ENCODE peak calls at places on chromosomes 3 and 15, in four cellular contexts. J is WTC11, R is HepG2, V is HEK293T. Z is an unnamed sample.

GRCh38 chr15:92521624-92522008 is 127.9 kb downstream of the ST8SIA2 start:
- DNase-seq in J (peak), R (peak), V (peak), Z (peak)

GRCh38 chr3:101695779-101696372 is 9.4 kb upstream of the RPL24 start:
- DNase-seq in J (no peak), R (peak), V (peak), Z (peak)

GRCh38 chr3:126934149-126934548 is 48.8 kb upstream of the PLXNA1 start:
- DNase-seq in J (no peak), R (no peak), V (no peak), Z (no peak)

GRCh38 chr15:73710321-73710720 is 26.1 kb downstream of the CD276 start:
- DNase-seq in J (no peak), R (no peak), V (no peak), Z (no peak)

GRCh38 chr15:27743078-27743477 is 356.0 kb downstream of the OCA2 start:
- DNase-seq in J (no peak), R (no peak), V (no peak), Z (no peak)

GRCh38 chr3:50675179-50676030 is 678 bp downstream of the DOCK3 start:
- DNase-seq in J (peak), R (no peak), V (peak), Z (peak)

GRCh38 chr3:157115069-157116006 is 44.6 kb downstream of the CCNL1 start:
- DNase-seq in J (no peak), R (no peak), V (no peak), Z (peak)

GRCh38 chr15:80951941-80952340 is 37.7 kb downstream of the MESD start:
- DNase-seq in J (no peak), R (no peak), V (no peak), Z (no peak)

GRCh38 chr15:42401544-42402478 is 42.5 kb downstream of the CAPN3 start:
- DNase-seq in J (no peak), R (no peak), V (no peak), Z (peak)

GRCh38 chr3:32334675-32335074 is 57.0 kb upstream of the CMTM7 start:
- DNase-seq in J (peak), R (no peak), V (peak), Z (peak)

GRCh38 chr3:186361612-186362408 is at the start of gene DGKG:
- DNase-seq in J (peak), R (no peak), V (peak), Z (no peak)
- TF ChIP-seq ELF4 in J (no peak), R (no peak), V (no peak), Z (no peak)

GRCh38 chr3:61964566-61964965 is 403.2 kb downstream of the PTPRG start:
- DNase-seq in J (no peak), R (no peak), V (no peak), Z (no peak)
- TF ChIP-seq ELF4 in J (no peak), R (no peak), V (no peak), Z (no peak)

DNA sequence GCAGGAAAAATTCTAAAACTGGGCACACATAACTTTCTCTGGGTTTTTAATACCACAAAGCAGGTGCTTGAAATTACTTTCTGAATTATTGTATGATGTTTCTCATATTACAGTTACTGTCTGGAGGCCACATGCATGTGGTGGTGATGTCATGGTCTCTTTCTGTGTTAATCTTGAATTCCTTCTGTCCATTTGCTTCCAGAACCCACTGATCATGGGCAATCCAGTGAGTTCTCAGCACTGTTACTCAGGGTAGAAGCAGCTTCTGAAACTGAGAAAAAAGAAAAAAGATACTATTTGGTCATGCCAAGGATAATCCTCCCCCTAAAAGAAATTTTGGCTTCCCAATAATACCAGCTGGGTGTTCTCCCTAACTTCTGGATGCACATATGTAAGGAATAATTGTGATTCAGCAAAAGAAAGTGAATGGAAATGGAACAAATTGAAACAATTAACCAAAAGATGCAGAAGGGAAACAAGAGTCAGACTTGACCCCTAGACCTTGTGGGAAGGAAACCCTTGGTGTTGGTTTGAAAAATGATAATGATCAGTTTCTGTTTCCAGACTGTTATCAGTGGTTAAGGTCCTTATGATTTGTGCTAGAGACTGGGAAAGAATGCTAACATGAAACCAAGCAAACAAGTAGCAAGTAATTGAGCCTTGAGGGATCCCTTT is 92.3 kb downstream of the RBMS3 start:
- DNase-seq in J (no peak), R (no peak), V (no peak), Z (no peak)
- TF ChIP-seq ELF4 in J (no peak), R (no peak), V (no peak), Z (no peak)

GRCh38 chr3:52694528-52695189 is 8.8 kb downstream of the GNL3 start:
- DNase-seq in J (no peak), R (no peak), V (no peak), Z (no peak)

GRCh38 chr3:52690560-52690959 is 4.7 kb downstream of the GNL3 start:
- DNase-seq in J (no peak), R (no peak), V (no peak), Z (no peak)

GRCh38 chr3:52689151-52689550 is 3.3 kb downstream of the GNL3 start:
- DNase-seq in J (no peak), R (no peak), V (no peak), Z (no peak)

GRCh38 chr3:52695798-52696649 is 9.6 kb downstream of the GLT8D1 start:
- DNase-seq in J (no peak), R (no peak), V (no peak), Z (no peak)

DNA sequence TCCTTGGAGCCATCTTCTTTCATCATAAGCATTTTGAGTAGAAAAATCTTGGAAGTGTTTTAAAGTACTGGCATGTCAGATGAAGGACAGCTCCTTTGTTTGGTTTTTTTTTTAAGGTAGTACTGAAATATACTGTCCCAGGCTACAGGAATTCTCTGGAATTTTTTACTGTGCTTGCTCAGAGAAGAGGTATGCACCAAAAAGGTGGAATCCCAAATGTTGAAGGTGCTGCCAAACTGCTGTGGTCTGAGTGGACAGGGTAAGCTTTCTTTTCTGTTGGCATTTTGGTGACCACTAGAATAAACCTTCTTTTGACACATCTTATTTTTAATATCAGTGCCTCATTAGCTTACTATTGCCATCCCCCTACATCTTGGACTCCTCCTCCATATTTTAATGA is 7.2 kb downstream of the GNL3 start:
- DNase-seq in J (no peak), R (no peak), V (no peak), Z (no peak)
- TF ChIP-seq ELF4 in J (no peak), R (no peak), V (no peak), Z (no peak)

Z was measured in K562.